ENCODE peak calls at places on chromosome 18, in five cellular contexts. One of them, this sample, is unnamed.

GRCh38 chr18:62659698-62660097 is 55.6 kb upstream of the PHLPP1 start:
- DNase-seq in brain microvascular endothelial cell: no peak
- DNase-seq in heart left ventricle: no peak
- DNase-seq in nephron progenitor cell: no peak
- DNase-seq in GM12864: no peak
- DNase-seq in this sample: no peak

GRCh38 chr18:3075491-3075890 is 62.5 kb upstream of the LPIN2 start:
- DNase-seq in brain microvascular endothelial cell: no peak
- DNase-seq in heart left ventricle: no peak
- DNase-seq in nephron progenitor cell: no peak
- DNase-seq in GM12864: no peak
- DNase-seq in this sample: no peak

GRCh38 chr18:58565021-58565420 is 63.9 kb downstream of the ALPK2 start:
- DNase-seq in brain microvascular endothelial cell: no peak
- DNase-seq in heart left ventricle: no peak
- DNase-seq in nephron progenitor cell: no peak
- DNase-seq in GM12864: no peak
- DNase-seq in this sample: peak; percentile 61

GRCh38 chr18:59669872-59670657 is 27.2 kb downstream of the CCBE1 start:
- DNase-seq in brain microvascular endothelial cell: no peak
- DNase-seq in heart left ventricle: no peak
- DNase-seq in nephron progenitor cell: no peak
- DNase-seq in GM12864: no peak
- DNase-seq in this sample: no peak

GRCh38 chr18:62948788-62949187 is 233.4 kb downstream of the PHLPP1 start:
- DNase-seq in brain microvascular endothelial cell: no peak
- DNase-seq in heart left ventricle: no peak
- DNase-seq in nephron progenitor cell: no peak
- DNase-seq in GM12864: no peak
- DNase-seq in this sample: no peak

GRCh38 chr18:7079231-7079630 is 38.4 kb downstream of the LAMA1 start:
- DNase-seq in brain microvascular endothelial cell: no peak
- DNase-seq in heart left ventricle: no peak
- DNase-seq in nephron progenitor cell: no peak
- DNase-seq in GM12864: no peak
- DNase-seq in this sample: no peak

GRCh38 chr18:22276334-22276713 is 106.9 kb downstream of the GATA6 start:
- DNase-seq in brain microvascular endothelial cell: no peak
- DNase-seq in heart left ventricle: peak; percentile 33
- DNase-seq in nephron progenitor cell: no peak
- DNase-seq in GM12864: no peak
- DNase-seq in this sample: no peak

GRCh38 chr18:77063256-77063655 is 69.3 kb downstream of the MBP start:
- DNase-seq in brain microvascular endothelial cell: peak; percentile 97
- DNase-seq in heart left ventricle: no peak
- DNase-seq in nephron progenitor cell: no peak
- DNase-seq in GM12864: peak; percentile 82
- DNase-seq in this sample: peak; percentile 75

GRCh38 chr18:23142285-23142929 is 7.1 kb downstream of the CABLES1 start:
- DNase-seq in brain microvascular endothelial cell: no peak
- DNase-seq in heart left ventricle: no peak
- DNase-seq in nephron progenitor cell: no peak
- DNase-seq in GM12864: no peak
- DNase-seq in this sample: no peak

GRCh38 chr18:9826666-9827065 is 59.1 kb upstream of the TXNDC2 start:
- DNase-seq in brain microvascular endothelial cell: no peak
- DNase-seq in heart left ventricle: no peak
- DNase-seq in nephron progenitor cell: no peak
- DNase-seq in GM12864: no peak
- DNase-seq in this sample: no peak

GRCh38 chr18:30970201-30970816 is 72.2 kb downstream of the DSC3 start:
- DNase-seq in brain microvascular endothelial cell: peak; percentile 12
- DNase-seq in heart left ventricle: no peak
- DNase-seq in nephron progenitor cell: no peak
- DNase-seq in GM12864: no peak
- DNase-seq in this sample: no peak
- TF ChIP-seq CTCF in brain microvascular endothelial cell: peak; percentile 30
- TF ChIP-seq CTCF in heart left ventricle: peak; percentile 42
- TF ChIP-seq CTCF in nephron progenitor cell: no peak
- TF ChIP-seq CTCF in GM12864: no peak
- TF ChIP-seq CTCF in this sample: peak; percentile 44

GRCh38 chr18:26548144-26549102 is at the start of gene KCTD1:
- DNase-seq in brain microvascular endothelial cell: peak; percentile 86
- DNase-seq in heart left ventricle: peak; percentile 91
- DNase-seq in nephron progenitor cell: peak; percentile 79
- DNase-seq in GM12864: peak; percentile 68
- DNase-seq in this sample: peak; percentile 85

GRCh38 chr18:26547302-26548143 is 830 bp downstream of the KCTD1 start:
- DNase-seq in brain microvascular endothelial cell: peak; percentile 65
- DNase-seq in heart left ventricle: peak; percentile 75
- DNase-seq in nephron progenitor cell: peak; percentile 78
- DNase-seq in GM12864: peak; percentile 64
- DNase-seq in this sample: peak; percentile 85

GRCh38 chr18:26549103-26549485 is 741 bp upstream of the KCTD1 start:
- DNase-seq in brain microvascular endothelial cell: no peak
- DNase-seq in heart left ventricle: no peak
- DNase-seq in nephron progenitor cell: peak; percentile 58
- DNase-seq in GM12864: no peak
- DNase-seq in this sample: peak; percentile 45

GRCh38 chr18:26551217-26551708 is 2.9 kb upstream of the KCTD1 start:
- DNase-seq in brain microvascular endothelial cell: no peak
- DNase-seq in heart left ventricle: no peak
- DNase-seq in nephron progenitor cell: no peak
- DNase-seq in GM12864: no peak
- DNase-seq in this sample: no peak

DNA sequence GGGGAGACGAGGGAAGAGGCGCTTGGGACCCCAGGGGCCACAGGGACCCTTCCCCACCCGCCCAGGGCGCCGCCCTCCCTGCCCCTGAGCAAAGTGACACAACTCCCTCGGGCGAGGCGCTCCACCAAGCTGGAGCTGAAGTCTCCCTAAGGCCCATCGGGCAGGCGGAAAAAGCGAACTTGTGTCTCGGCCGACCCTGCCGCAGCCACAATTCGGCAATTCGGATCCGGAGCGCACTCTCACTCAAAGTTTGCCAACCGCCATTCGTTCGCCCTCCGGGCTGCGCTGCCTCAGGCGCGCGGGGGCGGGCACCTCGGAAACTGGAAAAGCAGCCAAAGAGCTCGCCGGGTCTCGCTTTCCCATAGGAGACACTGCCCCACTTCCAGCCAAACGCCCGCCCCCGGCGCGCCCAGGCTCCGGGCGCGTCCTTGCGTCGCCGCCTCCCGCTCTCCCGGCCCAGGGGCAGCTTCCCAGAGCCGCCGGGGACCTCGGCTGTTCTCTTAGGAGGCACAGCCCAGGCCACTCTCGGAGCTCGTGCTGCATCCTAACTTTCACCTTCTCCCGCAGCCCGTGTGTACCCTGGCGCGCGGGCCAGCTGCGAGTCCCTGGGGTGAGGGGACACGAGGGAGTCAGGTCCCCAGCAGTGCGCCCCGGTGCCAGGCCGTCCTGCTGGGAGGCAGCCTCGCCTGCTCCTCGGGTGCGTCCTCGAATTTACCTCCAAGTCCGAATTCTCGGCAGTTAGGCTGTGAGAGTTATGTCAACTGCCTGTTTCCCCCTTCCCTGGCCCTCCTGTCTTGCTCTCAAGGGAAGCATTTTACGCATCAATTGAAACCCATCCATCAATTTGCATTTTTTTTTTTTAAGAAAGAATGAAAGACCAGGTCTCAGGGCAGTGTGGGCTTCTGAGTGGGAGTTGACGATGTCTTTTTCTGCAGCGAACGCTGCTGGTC is 1.4 kb upstream of the KCTD1 start:
- DNase-seq in brain microvascular endothelial cell: no peak
- DNase-seq in heart left ventricle: peak; percentile 78
- DNase-seq in nephron progenitor cell: peak; percentile 62
- DNase-seq in GM12864: no peak
- DNase-seq in this sample: peak; percentile 38
- TF ChIP-seq CTCF in brain microvascular endothelial cell: no peak
- TF ChIP-seq CTCF in heart left ventricle: no peak
- TF ChIP-seq CTCF in nephron progenitor cell: no peak
- TF ChIP-seq CTCF in GM12864: no peak
- TF ChIP-seq CTCF in this sample: no peak

DNA sequence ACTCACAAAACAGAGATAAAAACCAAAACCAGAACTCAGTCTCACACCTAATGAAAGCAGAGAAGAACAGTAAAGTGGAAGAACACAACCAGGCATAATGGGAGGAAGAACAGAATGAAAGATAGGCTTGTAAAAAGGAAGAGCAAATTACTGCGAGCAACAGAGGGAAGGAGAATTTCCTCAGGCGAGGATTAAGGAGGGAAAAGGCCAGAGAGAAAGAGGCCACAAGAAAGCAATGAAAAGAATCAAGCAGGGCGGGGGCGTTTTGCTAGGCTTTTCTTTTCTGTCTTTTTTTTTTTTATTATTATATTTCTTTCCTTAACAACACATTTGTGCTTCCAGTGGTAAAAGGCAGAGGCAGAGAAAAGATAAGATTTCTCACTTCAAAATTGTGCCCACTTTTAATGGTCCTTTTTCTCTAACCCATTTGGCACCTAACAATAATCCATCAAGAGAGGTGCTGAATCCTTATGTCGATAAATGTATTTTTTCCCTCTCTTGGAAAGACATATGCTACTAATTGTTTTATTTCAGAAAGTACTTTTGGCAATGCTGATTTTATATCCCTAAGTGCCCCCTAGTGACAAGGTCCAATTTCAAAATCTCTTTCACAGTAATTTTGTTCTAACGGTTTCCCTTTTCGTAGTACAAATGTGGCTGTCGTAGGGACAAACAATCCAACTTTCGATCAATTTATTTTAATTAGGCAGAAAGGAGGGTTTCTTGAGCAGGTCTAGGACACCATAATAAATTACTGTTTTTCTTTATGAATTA is 138.7 kb upstream of the AQP4 start:
- DNase-seq in brain microvascular endothelial cell: peak; percentile 1
- DNase-seq in heart left ventricle: no peak
- DNase-seq in nephron progenitor cell: no peak
- DNase-seq in GM12864: no peak
- DNase-seq in this sample: no peak
- TF ChIP-seq CTCF in brain microvascular endothelial cell: peak; percentile 29
- TF ChIP-seq CTCF in heart left ventricle: peak; percentile 41
- TF ChIP-seq CTCF in nephron progenitor cell: no peak
- TF ChIP-seq CTCF in GM12864: peak; percentile 38
- TF ChIP-seq CTCF in this sample: peak; percentile 47

DNA sequence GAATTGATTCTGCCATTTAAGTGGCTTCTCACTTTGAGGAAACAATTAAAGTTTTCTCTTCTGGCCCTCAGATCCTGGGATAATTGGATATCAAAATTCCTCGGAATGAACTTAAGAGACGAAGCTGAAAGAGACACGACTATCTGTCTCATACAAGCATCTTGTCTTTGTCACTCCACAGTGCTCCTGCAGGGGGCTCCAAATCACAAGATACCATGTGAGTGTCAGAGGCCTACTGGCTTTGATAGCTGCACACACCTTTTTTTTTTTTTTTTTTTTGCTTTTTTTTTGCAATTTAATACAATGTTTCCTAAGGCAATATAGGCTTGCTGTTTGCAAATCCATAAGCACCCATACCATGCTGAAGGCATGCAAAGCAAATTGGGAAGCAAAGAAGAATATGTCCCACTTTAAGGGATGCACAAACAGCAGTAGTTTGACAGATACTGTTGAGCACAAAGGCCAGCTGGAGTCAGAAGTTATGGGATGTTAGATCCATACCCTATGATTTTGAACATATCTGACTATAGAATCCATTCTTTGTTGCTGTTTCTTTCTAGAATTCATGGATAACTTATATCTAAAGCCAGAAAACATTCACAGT is 109.0 kb upstream of the CBLN2 start:
- DNase-seq in brain microvascular endothelial cell: peak; percentile 12
- DNase-seq in heart left ventricle: no peak
- DNase-seq in nephron progenitor cell: peak; percentile 72
- DNase-seq in GM12864: no peak
- DNase-seq in this sample: peak; percentile 48
- TF ChIP-seq CTCF in brain microvascular endothelial cell: peak; percentile 40
- TF ChIP-seq CTCF in heart left ventricle: peak; percentile 30
- TF ChIP-seq CTCF in nephron progenitor cell: peak; percentile 60
- TF ChIP-seq CTCF in GM12864: peak; percentile 60
- TF ChIP-seq CTCF in this sample: peak; percentile 63

This sample was measured in GM10248.